ENCODE peak calls at places on chromosomes 12 and 14, in seven cellular contexts. Q is trophoblast cell, C is neuronal stem cell, L is IMR-90, I is H1, G is mesendoderm, O is H9. E is an unnamed sample.
A peak's percentile ranks its signal among the peaks of the same experiment; 100 is the strongest.

GRCh38 chr12:46608431-46609280 is 217.1 kb downstream of the SLC38A4 start:
- DNase-seq in Q (no peak), C (no peak), L (peak; percentile 76), I (no peak), G (no peak), O (no peak), E (peak; percentile 21)

GRCh38 chr12:93790472-93791152 is 113.4 kb downstream of the CRADD start:
- DNase-seq in Q (no peak), C (no peak), L (peak; percentile 89), I (no peak), G (peak; percentile 61), O (no peak), E (peak; percentile 81)

GRCh38 chr12:19248929-19249602 is 119.5 kb downstream of the PLEKHA5 start:
- DNase-seq in Q (no peak), C (no peak), L (peak; percentile 88), I (no peak), G (no peak), O (no peak), E (peak; percentile 58)

GRCh38 chr14:33738481-33738880 is 212.4 kb downstream of the EGLN3 start:
- DNase-seq in Q (peak; percentile 80), C (no peak), L (no peak), I (no peak), G (peak; percentile 11), O (no peak), E (no peak)

GRCh38 chr12:12442548-12443071 is 85.7 kb downstream of the BORCS5 start:
- DNase-seq in Q (peak; percentile 45), C (no peak), L (peak; percentile 80), I (no peak), G (no peak), O (no peak), E (peak; percentile 83)

GRCh38 chr12:6201199-6201608 is 1.0 kb downstream of the CD9 start:
- DNase-seq in Q (peak; percentile 37), C (no peak), L (no peak), I (no peak), G (peak; percentile 55), O (peak; percentile 71), E (no peak)

GRCh38 chr14:77144412-77145115 is 3.0 kb upstream of the ZDHHC22 start:
- DNase-seq in Q (no peak), C (no peak), L (no peak), I (no peak), G (no peak), O (no peak), E (no peak)

GRCh38 chr12:124700810-124701594 is 133.6 kb upstream of the NCOR2 start:
- DNase-seq in Q (peak; percentile 76), C (no peak), L (peak; percentile 50), I (no peak), G (peak; percentile 94), O (peak; percentile 34), E (no peak)

GRCh38 chr12:26642361-26642760 is 190.6 kb downstream of the ITPR2 start:
- DNase-seq in Q (no peak), C (no peak), L (peak; percentile 39), I (no peak), G (no peak), O (no peak), E (peak; percentile 91)

GRCh38 chr12:110345176-110345651 is 58.3 kb downstream of the ANAPC7 start:
- DNase-seq in Q (peak; percentile 80), C (no peak), L (no peak), I (no peak), G (no peak), O (no peak), E (no peak)

GRCh38 chr12:95096852-95097251 is 23.4 kb upstream of the NR2C1 start:
- DNase-seq in Q (no peak), C (no peak), L (peak; percentile 60), I (no peak), G (no peak), O (no peak), E (no peak)

GRCh38 chr14:92958373-92959188 is 35.6 kb downstream of the CHGA start:
- DNase-seq in Q (no peak), C (no peak), L (no peak), I (no peak), G (no peak), O (no peak), E (no peak)

GRCh38 chr14:69713127-69713800 is 53.7 kb upstream of the SRSF5 start:
- DNase-seq in Q (no peak), C (peak; percentile 45), L (no peak), I (no peak), G (peak; percentile 75), O (peak; percentile 88), E (no peak)

GRCh38 chr12:45655186-45655585 is 74.3 kb upstream of the ARID2 start:
- DNase-seq in Q (peak; percentile 35), C (no peak), L (peak; percentile 47), I (no peak), G (peak; percentile 20), O (no peak), E (no peak)

GRCh38 chr12:78888583-78888982 is 24.0 kb downstream of the SYT1 start:
- DNase-seq in Q (no peak), C (no peak), L (no peak), I (no peak), G (peak; percentile 74), O (no peak), E (no peak)

GRCh38 chr12:34406228-34406995 is 384.1 kb downstream of the ALG10 start:
- DNase-seq in Q (no peak), C (no peak), L (no peak), I (no peak), G (no peak), O (peak; percentile 5), E (no peak)

GRCh38 chr14:88552859-88553258 is 1.9 kb downstream of the PTPN21 start:
- DNase-seq in Q (no peak), C (no peak), L (no peak), I (no peak), G (no peak), O (no peak), E (no peak)

GRCh38 chr14:41605550-41606248 is 977 bp upstream of the LRFN5 start:
- DNase-seq in Q (no peak), C (peak; percentile 62), L (peak; percentile 46), I (no peak), G (peak; percentile 97), O (peak; percentile 78), E (peak; percentile 80)

GRCh38 chr12:94534761-94535613 is 75.3 kb upstream of the CEP83 start:
- DNase-seq in Q (no peak), C (peak; percentile 11), L (no peak), I (no peak), G (no peak), O (no peak), E (no peak)

GRCh38 chr14:95123895-95124579 is 33.3 kb downstream of the DICER1 start:
- DNase-seq in Q (no peak), C (no peak), L (no peak), I (no peak), G (no peak), O (no peak), E (no peak)

GRCh38 chr12:65278576-65279386 is at the start of gene MSRB3:
- DNase-seq in Q (peak; percentile 59), C (peak; percentile 70), L (peak; percentile 70), I (peak; percentile 29), G (peak; percentile 83), O (peak; percentile 82), E (peak; percentile 80)

GRCh38 chr12:12236896-12237295 is 29.9 kb downstream of the LRP6 start:
- DNase-seq in Q (no peak), C (no peak), L (no peak), I (no peak), G (peak; percentile 64), O (no peak), E (no peak)

GRCh38 chr12:22855456-22855855 is 230.5 kb downstream of the ETNK1 start:
- DNase-seq in Q (no peak), C (no peak), L (no peak), I (no peak), G (peak; percentile 90), O (no peak), E (no peak)

GRCh38 chr14:54788701-54789100 is 113.9 kb downstream of the GCH1 start:
- DNase-seq in Q (no peak), C (no peak), L (no peak), I (no peak), G (no peak), O (no peak), E (no peak)
- H2AK5ac ChIP-seq in Q (no peak overlapping the region), C (no peak overlapping the region), L (no peak overlapping the region), I (no peak overlapping the region), G (no peak overlapping the region), O (no peak overlapping the region), E (no peak overlapping the region)

GRCh38 chr14:22449612-22449930 is 139.5 kb downstream of the DAD1 start:
- DNase-seq in Q (no peak), C (no peak), L (no peak), I (no peak), G (no peak), O (no peak), E (no peak)

GRCh38 chr14:22450266-22450665 is 138.8 kb downstream of the DAD1 start:
- DNase-seq in Q (no peak), C (no peak), L (no peak), I (no peak), G (no peak), O (no peak), E (no peak)

GRCh38 chr14:22448905-22449611 is 140.0 kb downstream of the DAD1 start:
- DNase-seq in Q (no peak), C (no peak), L (peak; percentile 26), I (no peak), G (no peak), O (no peak), E (peak; percentile 50)

GRCh38 chr14:22448035-22448904 is 140.8 kb downstream of the DAD1 start:
- DNase-seq in Q (no peak), C (no peak), L (no peak), I (no peak), G (no peak), O (no peak), E (no peak)

DNA sequence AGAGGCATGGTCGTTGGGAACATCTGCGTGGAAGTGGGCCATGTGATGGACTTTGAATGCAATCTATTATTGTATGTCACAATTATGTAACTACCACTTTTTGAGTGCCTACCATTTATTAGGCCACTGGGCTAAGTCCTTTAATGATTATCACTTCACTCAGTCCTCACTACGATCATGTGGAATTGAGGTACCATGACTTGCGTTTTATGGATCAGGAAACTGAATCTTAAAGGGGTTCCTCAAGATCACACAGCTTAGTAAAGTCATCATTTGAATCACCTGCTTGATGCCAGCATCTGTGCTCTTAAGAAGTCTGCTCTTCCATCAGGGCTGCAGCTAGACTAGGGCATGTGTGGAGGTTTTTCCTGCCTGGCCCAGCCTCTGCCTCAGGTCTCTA is 136.7 kb downstream of the DAD1 start:
- DNase-seq in Q (no peak), C (no peak), L (no peak), I (no peak), G (no peak), O (no peak), E (no peak)
- H3K4me1 ChIP-seq in Q (peaks cover 4% of the 10 kb centered on the region), C (peaks cover 8% of the 10 kb centered on the region), L (no peaks in the 10 kb centered on the region), I (no peaks in the 10 kb centered on the region), G (no peaks in the 10 kb centered on the region), O (no peaks in the 10 kb centered on the region), E (peaks cover 10% of the 10 kb centered on the region)

GRCh38 chr12:3203713-3204112 is 126.5 kb downstream of the TSPAN9 start:
- DNase-seq in Q (no peak), C (no peak), L (no peak), I (no peak), G (no peak), O (no peak), E (no peak)
- H3K4ac ChIP-seq in Q (no peak overlapping the region), C (no peak overlapping the region), L (no peak overlapping the region), I (no peak overlapping the region), G (no peak overlapping the region), O (no peak overlapping the region), E (no peak overlapping the region)

DNA sequence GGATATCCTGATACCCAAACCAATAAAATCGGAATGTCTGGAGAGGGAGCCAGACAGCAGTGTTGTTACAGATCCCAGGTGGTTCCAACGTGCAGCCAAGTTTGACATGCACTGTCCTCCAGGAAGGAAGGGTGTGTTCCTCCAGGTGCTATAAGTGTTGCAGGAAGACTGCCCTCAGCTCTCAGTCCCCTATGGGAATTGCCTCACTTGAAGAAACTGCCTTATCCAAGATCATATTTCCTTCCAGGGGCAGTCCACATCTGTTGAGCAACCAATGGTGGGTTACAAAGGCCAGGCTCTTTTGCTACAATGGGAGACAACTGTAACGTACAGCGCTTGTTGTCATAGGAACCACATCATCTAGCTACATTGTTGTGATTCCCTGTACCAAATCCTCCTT is 13.3 kb upstream of the FBXW8 start:
- DNase-seq in Q (no peak), C (no peak), L (no peak), I (no peak), G (no peak), O (no peak), E (no peak)
- H2AK5ac ChIP-seq in Q (no peak overlapping the region), C (no peak overlapping the region), L (no peak overlapping the region), I (no peak overlapping the region), G (no peak overlapping the region), O (no peak overlapping the region), E (no peak overlapping the region)